ENCODE peak calls at places on chromosomes 6 and 20, in nine cellular contexts. One of them, this sample, is unnamed.

GRCh38 chr20:50799890-50800550 is 5.2 kb downstream of the BCAS4 start:
- DNase-seq in breast epithelium: no peak
- DNase-seq in GM12878: no peak
- DNase-seq in SK-N-SH: no peak
- DNase-seq in esophagus muscularis mucosa: no peak
- DNase-seq in sigmoid colon: no peak
- DNase-seq in Panc1: no peak
- DNase-seq in spleen: peak
- DNase-seq in HCT116: no peak
- DNase-seq in this sample: no peak

GRCh38 chr6:1175877-1176276 is 136.0 kb upstream of the FOXQ1 start:
- DNase-seq in breast epithelium: no peak
- DNase-seq in GM12878: no peak
- DNase-seq in SK-N-SH: no peak
- DNase-seq in esophagus muscularis mucosa: no peak
- DNase-seq in sigmoid colon: no peak
- DNase-seq in Panc1: no peak
- DNase-seq in spleen: no peak
- DNase-seq in HCT116: no peak
- DNase-seq in this sample: no peak

GRCh38 chr20:14234666-14235295 is 102.6 kb downstream of the FLRT3 start:
- DNase-seq in breast epithelium: no peak
- DNase-seq in GM12878: no peak
- DNase-seq in SK-N-SH: no peak
- DNase-seq in esophagus muscularis mucosa: no peak
- DNase-seq in sigmoid colon: no peak
- DNase-seq in Panc1: no peak
- DNase-seq in spleen: no peak
- DNase-seq in HCT116: no peak
- DNase-seq in this sample: no peak

GRCh38 chr6:144725731-144726522 is 440.8 kb downstream of the UTRN start:
- DNase-seq in breast epithelium: no peak
- DNase-seq in GM12878: no peak
- DNase-seq in SK-N-SH: peak
- DNase-seq in esophagus muscularis mucosa: no peak
- DNase-seq in sigmoid colon: no peak
- DNase-seq in Panc1: no peak
- DNase-seq in spleen: no peak
- DNase-seq in HCT116: no peak
- DNase-seq in this sample: no peak

GRCh38 chr20:58447733-58448391 is 58.8 kb downstream of the VAPB start:
- DNase-seq in breast epithelium: no peak
- DNase-seq in GM12878: no peak
- DNase-seq in SK-N-SH: no peak
- DNase-seq in esophagus muscularis mucosa: no peak
- DNase-seq in sigmoid colon: no peak
- DNase-seq in Panc1: peak
- DNase-seq in spleen: no peak
- DNase-seq in HCT116: peak
- DNase-seq in this sample: no peak

GRCh38 chr6:155106456-155107107 is 111.5 kb downstream of the TIAM2 start:
- DNase-seq in breast epithelium: no peak
- DNase-seq in GM12878: no peak
- DNase-seq in SK-N-SH: no peak
- DNase-seq in esophagus muscularis mucosa: no peak
- DNase-seq in sigmoid colon: no peak
- DNase-seq in Panc1: no peak
- DNase-seq in spleen: no peak
- DNase-seq in HCT116: no peak
- DNase-seq in this sample: no peak

GRCh38 chr20:43915209-43916072 is 789 bp downstream of the TOX2 start:
- DNase-seq in breast epithelium: no peak
- DNase-seq in GM12878: no peak
- DNase-seq in SK-N-SH: peak
- DNase-seq in esophagus muscularis mucosa: no peak
- DNase-seq in sigmoid colon: no peak
- DNase-seq in Panc1: no peak
- DNase-seq in spleen: no peak
- DNase-seq in HCT116: no peak
- DNase-seq in this sample: no peak

GRCh38 chr20:17644451-17644850 is 37.6 kb downstream of the RRBP1 start:
- DNase-seq in breast epithelium: no peak
- DNase-seq in GM12878: no peak
- DNase-seq in SK-N-SH: no peak
- DNase-seq in esophagus muscularis mucosa: no peak
- DNase-seq in sigmoid colon: no peak
- DNase-seq in Panc1: no peak
- DNase-seq in spleen: peak
- DNase-seq in HCT116: no peak
- DNase-seq in this sample: no peak

GRCh38 chr20:1442304-1442703 is 24.3 kb downstream of the NSFL1C start:
- DNase-seq in breast epithelium: no peak
- DNase-seq in GM12878: no peak
- DNase-seq in SK-N-SH: no peak
- DNase-seq in esophagus muscularis mucosa: no peak
- DNase-seq in sigmoid colon: no peak
- DNase-seq in Panc1: no peak
- DNase-seq in spleen: no peak
- DNase-seq in HCT116: no peak
- DNase-seq in this sample: no peak

GRCh38 chr6:81894788-81895221 is 142.3 kb upstream of the TENT5A start:
- DNase-seq in breast epithelium: peak
- DNase-seq in GM12878: no peak
- DNase-seq in SK-N-SH: no peak
- DNase-seq in esophagus muscularis mucosa: no peak
- DNase-seq in sigmoid colon: peak
- DNase-seq in Panc1: no peak
- DNase-seq in spleen: no peak
- DNase-seq in HCT116: no peak
- DNase-seq in this sample: no peak

GRCh38 chr6:166626177-166627038 is 643 bp downstream of the RPS6KA2 start:
- DNase-seq in breast epithelium: peak
- DNase-seq in GM12878: no peak
- DNase-seq in SK-N-SH: peak
- DNase-seq in esophagus muscularis mucosa: no peak
- DNase-seq in sigmoid colon: no peak
- DNase-seq in Panc1: no peak
- DNase-seq in spleen: peak
- DNase-seq in HCT116: no peak
- DNase-seq in this sample: peak

GRCh38 chr6:16239090-16239797 is 857 bp downstream of the GMPR start:
- DNase-seq in breast epithelium: no peak
- DNase-seq in GM12878: no peak
- DNase-seq in SK-N-SH: peak
- DNase-seq in esophagus muscularis mucosa: no peak
- DNase-seq in sigmoid colon: peak
- DNase-seq in Panc1: no peak
- DNase-seq in spleen: peak
- DNase-seq in HCT116: no peak
- DNase-seq in this sample: peak

GRCh38 chr6:43223175-43223574 is 6.1 kb downstream of the DNPH1 start:
- DNase-seq in breast epithelium: no peak
- DNase-seq in GM12878: no peak
- DNase-seq in SK-N-SH: no peak
- DNase-seq in esophagus muscularis mucosa: no peak
- DNase-seq in sigmoid colon: peak
- DNase-seq in Panc1: no peak
- DNase-seq in spleen: no peak
- DNase-seq in HCT116: no peak
- DNase-seq in this sample: no peak

GRCh38 chr20:8803065-8803464 is 265.8 kb upstream of the PLCB4 start:
- DNase-seq in breast epithelium: no peak
- DNase-seq in GM12878: no peak
- DNase-seq in SK-N-SH: peak
- DNase-seq in esophagus muscularis mucosa: no peak
- DNase-seq in sigmoid colon: no peak
- DNase-seq in Panc1: no peak
- DNase-seq in spleen: no peak
- DNase-seq in HCT116: no peak
- DNase-seq in this sample: no peak

GRCh38 chr6:90253631-90254030 is 43.0 kb downstream of the BACH2 start:
- DNase-seq in breast epithelium: no peak
- DNase-seq in GM12878: no peak
- DNase-seq in SK-N-SH: no peak
- DNase-seq in esophagus muscularis mucosa: no peak
- DNase-seq in sigmoid colon: no peak
- DNase-seq in Panc1: no peak
- DNase-seq in spleen: no peak
- DNase-seq in HCT116: no peak
- DNase-seq in this sample: no peak

GRCh38 chr6:14811760-14812428 is 434.0 kb upstream of the JARID2 start:
- DNase-seq in breast epithelium: no peak
- DNase-seq in GM12878: no peak
- DNase-seq in SK-N-SH: no peak
- DNase-seq in esophagus muscularis mucosa: no peak
- DNase-seq in sigmoid colon: no peak
- DNase-seq in Panc1: no peak
- DNase-seq in spleen: no peak
- DNase-seq in HCT116: no peak
- DNase-seq in this sample: no peak

GRCh38 chr6:26398555-26398954 is 3.5 kb upstream of the BTN3A1 start:
- DNase-seq in breast epithelium: no peak
- DNase-seq in GM12878: no peak
- DNase-seq in SK-N-SH: no peak
- DNase-seq in esophagus muscularis mucosa: no peak
- DNase-seq in sigmoid colon: no peak
- DNase-seq in Panc1: no peak
- DNase-seq in spleen: no peak
- DNase-seq in HCT116: no peak
- DNase-seq in this sample: no peak

GRCh38 chr20:5848711-5849505 is 98.7 kb downstream of the SHLD1 start:
- DNase-seq in breast epithelium: no peak
- DNase-seq in GM12878: peak
- DNase-seq in SK-N-SH: no peak
- DNase-seq in esophagus muscularis mucosa: no peak
- DNase-seq in sigmoid colon: no peak
- DNase-seq in Panc1: no peak
- DNase-seq in spleen: no peak
- DNase-seq in HCT116: no peak
- DNase-seq in this sample: no peak

GRCh38 chr20:31719644-31720485 is 2.8 kb downstream of the BCL2L1 start:
- DNase-seq in breast epithelium: peak
- DNase-seq in GM12878: no peak
- DNase-seq in SK-N-SH: no peak
- DNase-seq in esophagus muscularis mucosa: no peak
- DNase-seq in sigmoid colon: no peak
- DNase-seq in Panc1: no peak
- DNase-seq in spleen: no peak
- DNase-seq in HCT116: no peak
- DNase-seq in this sample: no peak
- TF ChIP-seq POLR2AphosphoS5 in breast epithelium: no peak
- TF ChIP-seq POLR2AphosphoS5 in GM12878: no peak
- TF ChIP-seq POLR2AphosphoS5 in SK-N-SH: no peak
- TF ChIP-seq POLR2AphosphoS5 in esophagus muscularis mucosa: no peak
- TF ChIP-seq POLR2AphosphoS5 in sigmoid colon: no peak
- TF ChIP-seq POLR2AphosphoS5 in Panc1: no peak
- TF ChIP-seq POLR2AphosphoS5 in spleen: no peak
- TF ChIP-seq POLR2AphosphoS5 in HCT116: no peak
- TF ChIP-seq POLR2AphosphoS5 in this sample: no peak

DNA sequence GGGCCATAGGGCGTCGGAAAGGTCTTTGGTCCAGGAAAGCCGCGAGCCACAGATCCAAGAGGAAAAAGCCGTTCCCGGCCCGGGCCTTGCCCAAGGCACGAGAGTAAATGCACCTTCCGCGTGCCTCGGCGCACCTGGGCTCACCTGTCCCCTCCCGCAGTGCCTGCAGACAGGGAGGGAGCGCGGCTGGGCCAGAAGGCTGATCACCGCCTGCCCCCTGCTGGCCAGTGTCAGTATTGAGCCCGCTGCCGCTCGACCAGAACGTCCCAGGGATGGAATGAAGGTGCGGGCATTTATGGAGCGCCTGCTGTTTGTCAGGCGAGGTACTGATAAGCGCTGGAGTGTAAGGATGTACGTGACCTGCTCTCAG is 679 bp upstream of the LPIN3 start:
- DNase-seq in breast epithelium: peak
- DNase-seq in GM12878: no peak
- DNase-seq in SK-N-SH: peak
- DNase-seq in esophagus muscularis mucosa: peak
- DNase-seq in sigmoid colon: peak
- DNase-seq in Panc1: no peak
- DNase-seq in spleen: peak
- DNase-seq in HCT116: peak
- DNase-seq in this sample: peak
- TF ChIP-seq POLR2AphosphoS5 in breast epithelium: peak
- TF ChIP-seq POLR2AphosphoS5 in GM12878: no peak
- TF ChIP-seq POLR2AphosphoS5 in SK-N-SH: no peak
- TF ChIP-seq POLR2AphosphoS5 in esophagus muscularis mucosa: no peak
- TF ChIP-seq POLR2AphosphoS5 in sigmoid colon: no peak
- TF ChIP-seq POLR2AphosphoS5 in Panc1: no peak
- TF ChIP-seq POLR2AphosphoS5 in spleen: peak
- TF ChIP-seq POLR2AphosphoS5 in HCT116: no peak
- TF ChIP-seq POLR2AphosphoS5 in this sample: no peak

GRCh38 chr6:6703720-6704422 is 115.4 kb downstream of the LY86 start:
- DNase-seq in breast epithelium: no peak
- DNase-seq in GM12878: no peak
- DNase-seq in SK-N-SH: no peak
- DNase-seq in esophagus muscularis mucosa: no peak
- DNase-seq in sigmoid colon: peak
- DNase-seq in Panc1: no peak
- DNase-seq in spleen: no peak
- DNase-seq in HCT116: no peak
- DNase-seq in this sample: no peak
- TF ChIP-seq POLR2AphosphoS5 in breast epithelium: no peak
- TF ChIP-seq POLR2AphosphoS5 in GM12878: no peak
- TF ChIP-seq POLR2AphosphoS5 in SK-N-SH: no peak
- TF ChIP-seq POLR2AphosphoS5 in esophagus muscularis mucosa: no peak
- TF ChIP-seq POLR2AphosphoS5 in sigmoid colon: no peak
- TF ChIP-seq POLR2AphosphoS5 in Panc1: no peak
- TF ChIP-seq POLR2AphosphoS5 in spleen: no peak
- TF ChIP-seq POLR2AphosphoS5 in HCT116: no peak
- TF ChIP-seq POLR2AphosphoS5 in this sample: no peak

GRCh38 chr6:30725713-30726505 is 5.8 kb downstream of the TUBB start:
- DNase-seq in breast epithelium: no peak
- DNase-seq in GM12878: no peak
- DNase-seq in SK-N-SH: peak
- DNase-seq in esophagus muscularis mucosa: no peak
- DNase-seq in sigmoid colon: no peak
- DNase-seq in Panc1: no peak
- DNase-seq in spleen: peak
- DNase-seq in HCT116: no peak
- DNase-seq in this sample: no peak
- TF ChIP-seq POLR2AphosphoS5 in breast epithelium: no peak
- TF ChIP-seq POLR2AphosphoS5 in GM12878: peak
- TF ChIP-seq POLR2AphosphoS5 in SK-N-SH: peak
- TF ChIP-seq POLR2AphosphoS5 in esophagus muscularis mucosa: no peak
- TF ChIP-seq POLR2AphosphoS5 in sigmoid colon: peak
- TF ChIP-seq POLR2AphosphoS5 in Panc1: peak
- TF ChIP-seq POLR2AphosphoS5 in spleen: no peak
- TF ChIP-seq POLR2AphosphoS5 in HCT116: peak
- TF ChIP-seq POLR2AphosphoS5 in this sample: peak